ENCODE peak calls at places on chromosomes 4 and X, in nine cellular contexts. Q, S, E, Z, R, G, U, I and T are unnamed samples.
A peak's percentile ranks its signal among the peaks of the same experiment; 100 is the strongest.

GRCh38 chr4:71140563-71140962 is 147.1 kb downstream of the DCK start:
- ATAC-seq in Q (no peak), S (no peak), E (no peak), Z (no peak), R (no peak), G (no peak), U (no peak), I (no peak), T (no peak)

GRCh38 chr4:168095776-168096443 is 3.6 kb downstream of the ANXA10 start:
- ATAC-seq in Q (no peak), S (no peak), E (no peak), Z (no peak), R (no peak), G (no peak), U (no peak), I (no peak), T (no peak)

GRCh38 chr4:78721739-78722138 is 54.4 kb upstream of the BMP2K start:
- ATAC-seq in Q (no peak), S (no peak), E (no peak), Z (no peak), R (no peak), G (no peak), U (no peak), I (no peak), T (no peak)

GRCh38 chrX:65933085-65933589 is 106.7 kb downstream of the VSIG4 start:
- ATAC-seq in Q (no peak), S (no peak), E (no peak), Z (no peak), R (no peak), G (no peak), U (peak; percentile 36), I (no peak), T (peak; percentile 28)

GRCh38 chr4:81565137-81565870 is 93.6 kb upstream of the RASGEF1B start:
- ATAC-seq in Q (no peak), S (peak; percentile 98), E (no peak), Z (peak; percentile 77), R (peak; percentile 98), G (peak; percentile 78), U (no peak), I (no peak), T (no peak)

GRCh38 chr4:70564033-70564432 is 28.0 kb upstream of the AMBN start:
- ATAC-seq in Q (no peak), S (no peak), E (no peak), Z (no peak), R (no peak), G (no peak), U (no peak), I (no peak), T (no peak)

GRCh38 chr4:134200811-134201215 is 776 bp downstream of the PABPC4L start:
- ATAC-seq in Q (no peak), S (no peak), E (no peak), Z (no peak), R (peak; percentile 39), G (peak; percentile 30), U (no peak), I (no peak), T (no peak)

GRCh38 chr4:122469457-122469856 is 12.9 kb upstream of the IL2 start:
- ATAC-seq in Q (no peak), S (no peak), E (no peak), Z (no peak), R (no peak), G (no peak), U (peak; percentile 33), I (no peak), T (peak; percentile 71)

GRCh38 chr4:121278811-121279368 is 101.9 kb downstream of the QRFPR start:
- ATAC-seq in Q (peak; percentile 64), S (no peak), E (no peak), Z (no peak), R (no peak), G (no peak), U (peak; percentile 72), I (no peak), T (peak; percentile 89)

GRCh38 chr4:156538210-156538609 is 433.4 kb downstream of the PDGFC start:
- ATAC-seq in Q (no peak), S (no peak), E (no peak), Z (no peak), R (no peak), G (no peak), U (no peak), I (no peak), T (no peak)

GRCh38 chr4:2843909-2844584 is 403 bp downstream of the ADD1 start:
- ATAC-seq in Q (peak; percentile 9), S (peak; percentile 21), E (peak; percentile 41), Z (peak; percentile 44), R (peak; percentile 44), G (peak; percentile 9), U (peak; percentile 25), I (no peak), T (peak; percentile 23)

GRCh38 chr4:81606796-81607550 is 135.3 kb upstream of the RASGEF1B start:
- ATAC-seq in Q (no peak), S (no peak), E (peak; percentile 17), Z (peak; percentile 50), R (peak; percentile 84), G (no peak), U (no peak), I (no peak), T (no peak)

GRCh38 chrX:104795804-104796203 is 229.8 kb downstream of the IL1RAPL2 start:
- ATAC-seq in Q (no peak), S (no peak), E (no peak), Z (no peak), R (no peak), G (no peak), U (no peak), I (no peak), T (no peak)

GRCh38 chr4:156475322-156475721 is 496.3 kb downstream of the PDGFC start:
- ATAC-seq in Q (no peak), S (peak; percentile 71), E (no peak), Z (no peak), R (peak; percentile 85), G (peak; percentile 64), U (no peak), I (no peak), T (no peak)

GRCh38 chr4:186096681-186097080 is 7.8 kb upstream of the FAM149A start:
- ATAC-seq in Q (no peak), S (no peak), E (no peak), Z (no peak), R (no peak), G (peak; percentile 38), U (no peak), I (no peak), T (no peak)

GRCh38 chrX:65697173-65697572 is 29.7 kb downstream of the MSN start:
- ATAC-seq in Q (no peak), S (peak; percentile 11), E (no peak), Z (no peak), R (peak; percentile 29), G (no peak), U (no peak), I (no peak), T (no peak)

GRCh38 chr4:183165371-183165770 is 66.3 kb downstream of the WWC2 start:
- ATAC-seq in Q (no peak), S (no peak), E (no peak), Z (no peak), R (peak; percentile 77), G (no peak), U (no peak), I (no peak), T (no peak)

GRCh38 chrX:72276478-72276953 is 532 bp downstream of the RPS4X start:
- ATAC-seq in Q (no peak), S (peak; percentile 4), E (no peak), Z (peak; percentile 28), R (no peak), G (no peak), U (no peak), I (peak; percentile 9), T (no peak)

GRCh38 chrX:9654928-9655327 is 110.7 kb downstream of the GPR143 start:
- ATAC-seq in Q (no peak), S (no peak), E (no peak), Z (no peak), R (no peak), G (no peak), U (no peak), I (no peak), T (no peak)

GRCh38 chr4:27811928-27812327 is 951.3 kb downstream of the STIM2 start:
- ATAC-seq in Q (no peak), S (no peak), E (no peak), Z (no peak), R (no peak), G (no peak), U (no peak), I (no peak), T (no peak)

GRCh38 chr4:26009502-26009901 is 95.5 kb downstream of the SMIM20 start:
- ATAC-seq in Q (no peak), S (no peak), E (no peak), Z (no peak), R (no peak), G (no peak), U (no peak), I (no peak), T (peak; percentile 88)

GRCh38 chrX:117325706-117326105 is 790.9 kb downstream of the KLHL13 start:
- ATAC-seq in Q (no peak), S (no peak), E (no peak), Z (no peak), R (no peak), G (no peak), U (no peak), I (no peak), T (no peak)

GRCh38 chr4:10048931-10049655 is 27.8 kb upstream of the SLC2A9 start:
- ATAC-seq in Q (no peak), S (no peak), E (no peak), Z (no peak), R (no peak), G (no peak), U (no peak), I (no peak), T (no peak)

GRCh38 chrX:150508018-150508417 is 60.4 kb upstream of the MTM1 start:
- ATAC-seq in Q (no peak), S (no peak), E (no peak), Z (no peak), R (no peak), G (peak; percentile 2), U (no peak), I (no peak), T (no peak)

GRCh38 chrX:51614353-51614752 is 4.4 kb downstream of the CENPVL3 start:
- ATAC-seq in Q (no peak), S (no peak), E (no peak), Z (no peak), R (peak; percentile 61), G (no peak), U (no peak), I (peak; percentile 46), T (no peak)

GRCh38 chr4:128582319-128582948 is 227.1 kb upstream of the JADE1 start:
- ATAC-seq in Q (no peak), S (no peak), E (no peak), Z (no peak), R (no peak), G (no peak), U (no peak), I (no peak), T (no peak)

GRCh38 chr4:151417766-151418376 is 8.9 kb downstream of the FHIP1A start:
- ATAC-seq in Q (no peak), S (no peak), E (no peak), Z (no peak), R (no peak), G (peak; percentile 59), U (no peak), I (no peak), T (no peak)

GRCh38 chrX:82732861-82733260 is 775.2 kb upstream of the POU3F4 start:
- ATAC-seq in Q (no peak), S (no peak), E (no peak), Z (no peak), R (no peak), G (no peak), U (no peak), I (no peak), T (no peak)

GRCh38 chrX:100409316-100410082 is 574 bp downstream of the PCDH19 start:
- ATAC-seq in Q (no peak), S (no peak), E (no peak), Z (no peak), R (no peak), G (no peak), U (no peak), I (no peak), T (no peak)

GRCh38 chrX:53950130-53950733 is 94.0 kb downstream of the PHF8 start:
- ATAC-seq in Q (no peak), S (no peak), E (no peak), Z (no peak), R (no peak), G (no peak), U (no peak), I (no peak), T (no peak)

GRCh38 chrX:39729834-39730670 is 367.7 kb downstream of the BCOR start:
- ATAC-seq in Q (peak; percentile 26), S (no peak), E (no peak), Z (no peak), R (no peak), G (no peak), U (no peak), I (no peak), T (no peak)